ENCODE peak calls at places on chromosomes 13 and 19, in six cellular contexts. One of them, this sample, is unnamed.

GRCh38 chr13:99484405-99484981 is 16.8 kb upstream of the TM9SF2 start:
- DNase-seq in SK-N-SH: no peak
- DNase-seq in K562: no peak
- DNase-seq in HepG2: no peak
- DNase-seq in HCT116: no peak
- DNase-seq in GM12878: no peak
- DNase-seq in this sample: no peak

GRCh38 chr19:3132971-3133792 is 2.7 kb upstream of the GNA15 start:
- DNase-seq in SK-N-SH: peak
- DNase-seq in K562: peak
- DNase-seq in HepG2: no peak
- DNase-seq in HCT116: no peak
- DNase-seq in GM12878: peak
- DNase-seq in this sample: no peak

GRCh38 chr19:18322318-18322758 is 538 bp downstream of the LSM4 start:
- DNase-seq in SK-N-SH: peak
- DNase-seq in K562: peak
- DNase-seq in HepG2: peak
- DNase-seq in HCT116: no peak
- DNase-seq in GM12878: no peak
- DNase-seq in this sample: no peak

GRCh38 chr13:20363162-20363561 is 131.0 kb upstream of the GJB6 start:
- DNase-seq in SK-N-SH: no peak
- DNase-seq in K562: no peak
- DNase-seq in HepG2: no peak
- DNase-seq in HCT116: no peak
- DNase-seq in GM12878: no peak
- DNase-seq in this sample: no peak

GRCh38 chr19:32662186-32662585 is 12.8 kb downstream of the ANKRD27 start:
- DNase-seq in SK-N-SH: no peak
- DNase-seq in K562: no peak
- DNase-seq in HepG2: no peak
- DNase-seq in HCT116: no peak
- DNase-seq in GM12878: no peak
- DNase-seq in this sample: no peak

GRCh38 chr19:6687117-6687516 is 17.2 kb upstream of the TNFSF14 start:
- DNase-seq in SK-N-SH: no peak
- DNase-seq in K562: no peak
- DNase-seq in HepG2: no peak
- DNase-seq in HCT116: no peak
- DNase-seq in GM12878: no peak
- DNase-seq in this sample: no peak

GRCh38 chr19:49479975-49480628 is 6.1 kb downstream of the FLT3LG start:
- DNase-seq in SK-N-SH: no peak
- DNase-seq in K562: no peak
- DNase-seq in HepG2: no peak
- DNase-seq in HCT116: no peak
- DNase-seq in GM12878: no peak
- DNase-seq in this sample: no peak

GRCh38 chr13:109809216-109809890 is 23.0 kb upstream of the IRS2 start:
- DNase-seq in SK-N-SH: no peak
- DNase-seq in K562: no peak
- DNase-seq in HepG2: no peak
- DNase-seq in HCT116: no peak
- DNase-seq in GM12878: no peak
- DNase-seq in this sample: no peak

GRCh38 chr19:5113101-5113557 is 144.2 kb downstream of the KDM4B start:
- DNase-seq in SK-N-SH: no peak
- DNase-seq in K562: no peak
- DNase-seq in HepG2: no peak
- DNase-seq in HCT116: no peak
- DNase-seq in GM12878: no peak
- DNase-seq in this sample: no peak

GRCh38 chr19:2056810-2057192 is 5.8 kb upstream of the MKNK2 start:
- DNase-seq in SK-N-SH: no peak
- DNase-seq in K562: no peak
- DNase-seq in HepG2: no peak
- DNase-seq in HCT116: no peak
- DNase-seq in GM12878: no peak
- DNase-seq in this sample: no peak

GRCh38 chr13:109100705-109101104 is 471.3 kb downstream of the MYO16 start:
- DNase-seq in SK-N-SH: no peak
- DNase-seq in K562: no peak
- DNase-seq in HepG2: no peak
- DNase-seq in HCT116: no peak
- DNase-seq in GM12878: no peak
- DNase-seq in this sample: no peak

GRCh38 chr13:27405521-27406134 is 18.8 kb upstream of the GTF3A start:
- DNase-seq in SK-N-SH: no peak
- DNase-seq in K562: no peak
- DNase-seq in HepG2: no peak
- DNase-seq in HCT116: no peak
- DNase-seq in GM12878: no peak
- DNase-seq in this sample: no peak

GRCh38 chr13:28761586-28761985 is 42.8 kb upstream of the SLC46A3 start:
- DNase-seq in SK-N-SH: no peak
- DNase-seq in K562: no peak
- DNase-seq in HepG2: no peak
- DNase-seq in HCT116: no peak
- DNase-seq in GM12878: no peak
- DNase-seq in this sample: no peak

GRCh38 chr13:41224113-41225110 is 30.0 kb upstream of the KBTBD7 start:
- DNase-seq in SK-N-SH: no peak
- DNase-seq in K562: no peak
- DNase-seq in HepG2: no peak
- DNase-seq in HCT116: no peak
- DNase-seq in GM12878: no peak
- DNase-seq in this sample: no peak

GRCh38 chr19:43678512-43678911 is 8.5 kb upstream of the PLAUR start:
- DNase-seq in SK-N-SH: no peak
- DNase-seq in K562: no peak
- DNase-seq in HepG2: no peak
- DNase-seq in HCT116: no peak
- DNase-seq in GM12878: no peak
- DNase-seq in this sample: no peak

GRCh38 chr13:108342369-108343289 is 73.1 kb downstream of the TNFSF13B start:
- DNase-seq in SK-N-SH: peak
- DNase-seq in K562: no peak
- DNase-seq in HepG2: peak
- DNase-seq in HCT116: peak
- DNase-seq in GM12878: peak
- DNase-seq in this sample: peak

GRCh38 chr13:112328936-112329335 is 47.2 kb upstream of the SPACA7 start:
- DNase-seq in SK-N-SH: no peak
- DNase-seq in K562: no peak
- DNase-seq in HepG2: no peak
- DNase-seq in HCT116: no peak
- DNase-seq in GM12878: no peak
- DNase-seq in this sample: no peak

GRCh38 chr19:8363803-8364771 is at the start of gene ANGPTL4:
- DNase-seq in SK-N-SH: peak
- DNase-seq in K562: peak
- DNase-seq in HepG2: no peak
- DNase-seq in HCT116: peak
- DNase-seq in GM12878: no peak
- DNase-seq in this sample: no peak

GRCh38 chr13:77386880-77387606 is 60.1 kb upstream of the MYCBP2 start:
- DNase-seq in SK-N-SH: no peak
- DNase-seq in K562: no peak
- DNase-seq in HepG2: no peak
- DNase-seq in HCT116: no peak
- DNase-seq in GM12878: no peak
- DNase-seq in this sample: no peak

GRCh38 chr13:80276371-80277289 is 64.3 kb downstream of the SPRY2 start:
- DNase-seq in SK-N-SH: no peak
- DNase-seq in K562: no peak
- DNase-seq in HepG2: peak
- DNase-seq in HCT116: no peak
- DNase-seq in GM12878: no peak
- DNase-seq in this sample: no peak

GRCh38 chr13:49956131-49956530 is 20.0 kb upstream of the SPRYD7 start:
- DNase-seq in SK-N-SH: no peak
- DNase-seq in K562: no peak
- DNase-seq in HepG2: no peak
- DNase-seq in HCT116: no peak
- DNase-seq in GM12878: no peak
- DNase-seq in this sample: no peak

GRCh38 chr19:7401694-7402093 is 53.0 kb downstream of the ARHGEF18 start:
- DNase-seq in SK-N-SH: no peak
- DNase-seq in K562: no peak
- DNase-seq in HepG2: no peak
- DNase-seq in HCT116: no peak
- DNase-seq in GM12878: no peak
- DNase-seq in this sample: no peak

GRCh38 chr13:100428966-100429365 is 159.6 kb downstream of the GGACT start:
- DNase-seq in SK-N-SH: no peak
- DNase-seq in K562: no peak
- DNase-seq in HepG2: no peak
- DNase-seq in HCT116: no peak
- DNase-seq in GM12878: no peak
- DNase-seq in this sample: no peak

GRCh38 chr13:111095031-111095840 is 19.9 kb upstream of the ARHGEF7 start:
- DNase-seq in SK-N-SH: no peak
- DNase-seq in K562: no peak
- DNase-seq in HepG2: no peak
- DNase-seq in HCT116: no peak
- DNase-seq in GM12878: no peak
- DNase-seq in this sample: no peak

GRCh38 chr13:95880346-95880745 is 172.9 kb downstream of the UGGT2 start:
- DNase-seq in SK-N-SH: no peak
- DNase-seq in K562: no peak
- DNase-seq in HepG2: no peak
- DNase-seq in HCT116: no peak
- DNase-seq in GM12878: no peak
- DNase-seq in this sample: no peak

GRCh38 chr19:51637362-51637978 is 7.3 kb upstream of the SIGLEC5 start:
- DNase-seq in SK-N-SH: peak
- DNase-seq in K562: peak
- DNase-seq in HepG2: peak
- DNase-seq in HCT116: no peak
- DNase-seq in GM12878: no peak
- DNase-seq in this sample: no peak

DNA sequence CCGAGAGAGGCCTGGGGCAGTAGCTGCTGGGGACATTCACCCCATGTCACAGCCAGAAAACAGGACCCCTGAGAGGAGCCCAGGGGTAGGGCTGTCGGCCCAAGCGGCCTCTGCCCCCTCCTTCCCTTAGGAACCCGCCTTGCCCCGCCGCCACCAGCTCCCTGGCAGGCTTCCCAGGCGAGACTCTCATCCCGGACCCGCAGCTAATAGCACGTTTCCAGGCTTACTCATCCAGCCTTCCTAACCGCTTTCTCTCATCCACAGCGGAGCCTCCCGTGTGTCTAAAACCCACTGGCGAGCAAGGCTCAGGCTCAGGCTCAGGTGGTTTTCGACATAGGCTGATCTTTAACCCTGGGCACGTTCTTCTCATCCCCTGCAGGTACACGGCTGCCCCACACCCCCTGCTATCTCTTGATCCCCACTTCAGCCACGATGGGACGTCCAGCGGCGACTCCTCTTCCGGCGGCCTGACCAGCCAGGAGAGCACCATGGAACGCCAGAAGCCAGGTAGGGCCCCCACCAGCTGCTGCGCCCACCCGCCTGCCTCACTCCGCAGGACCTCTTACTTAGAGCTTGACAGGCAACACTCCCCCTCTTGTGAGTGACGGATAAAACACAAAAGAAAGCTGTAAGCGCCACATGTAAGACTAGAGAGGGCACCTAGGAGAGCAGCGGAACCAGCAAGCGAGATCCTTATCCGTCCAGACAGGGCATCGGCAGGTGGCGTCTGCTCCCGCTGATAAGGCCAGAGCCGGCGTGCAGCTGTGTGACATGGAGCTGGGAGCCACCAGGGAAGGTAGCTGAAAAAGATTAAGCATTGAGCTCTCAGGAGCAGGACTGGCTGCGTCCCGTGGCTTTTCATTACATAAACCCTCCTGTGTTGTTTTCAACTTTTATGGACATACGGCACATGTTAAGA is 71.3 kb downstream of the DPF1 start:
- DNase-seq in SK-N-SH: peak
- DNase-seq in K562: peak
- DNase-seq in HepG2: no peak
- DNase-seq in HCT116: no peak
- DNase-seq in GM12878: no peak
- DNase-seq in this sample: no peak
- TF ChIP-seq REST in SK-N-SH: no peak
- TF ChIP-seq REST in K562: no peak
- TF ChIP-seq REST in HepG2: no peak
- TF ChIP-seq REST in HCT116: no peak
- TF ChIP-seq REST in GM12878: no peak
- TF ChIP-seq REST in this sample: no peak

GRCh38 chr19:47492137-47492533 is 8.1 kb upstream of the KPTN start:
- DNase-seq in SK-N-SH: no peak
- DNase-seq in K562: no peak
- DNase-seq in HepG2: no peak
- DNase-seq in HCT116: no peak
- DNase-seq in GM12878: no peak
- DNase-seq in this sample: no peak
- TF ChIP-seq SIN3A in SK-N-SH: no peak
- TF ChIP-seq SIN3A in K562: no peak
- TF ChIP-seq SIN3A in HepG2: no peak
- TF ChIP-seq SIN3A in HCT116: no peak
- TF ChIP-seq SIN3A in GM12878: no peak
- TF ChIP-seq SIN3A in this sample: no peak

GRCh38 chr13:113551081-113552000 is 33.2 kb upstream of the TFDP1 start:
- DNase-seq in SK-N-SH: peak
- DNase-seq in K562: no peak
- DNase-seq in HepG2: no peak
- DNase-seq in HCT116: no peak
- DNase-seq in GM12878: no peak
- DNase-seq in this sample: no peak
- TF ChIP-seq CTCF in SK-N-SH: no peak
- TF ChIP-seq CTCF in K562: no peak
- TF ChIP-seq CTCF in HepG2: no peak
- TF ChIP-seq CTCF in HCT116: no peak
- TF ChIP-seq CTCF in GM12878: no peak
- TF ChIP-seq CTCF in this sample: no peak

GRCh38 chr19:16872728-16873127 is 16.1 kb upstream of the F2RL3 start:
- DNase-seq in SK-N-SH: no peak
- DNase-seq in K562: no peak
- DNase-seq in HepG2: no peak
- DNase-seq in HCT116: no peak
- DNase-seq in GM12878: no peak
- DNase-seq in this sample: no peak

GRCh38 chr19:16873603-16874002 is 15.2 kb upstream of the F2RL3 start:
- DNase-seq in SK-N-SH: no peak
- DNase-seq in K562: no peak
- DNase-seq in HepG2: no peak
- DNase-seq in HCT116: no peak
- DNase-seq in GM12878: no peak
- DNase-seq in this sample: no peak

GRCh38 chr19:16874250-16874977 is 14.4 kb upstream of the F2RL3 start:
- DNase-seq in SK-N-SH: no peak
- DNase-seq in K562: no peak
- DNase-seq in HepG2: no peak
- DNase-seq in HCT116: no peak
- DNase-seq in GM12878: no peak
- DNase-seq in this sample: no peak

GRCh38 chr19:16869331-16869972 is 19.3 kb upstream of the F2RL3 start:
- DNase-seq in SK-N-SH: no peak
- DNase-seq in K562: no peak
- DNase-seq in HepG2: no peak
- DNase-seq in HCT116: no peak
- DNase-seq in GM12878: no peak
- DNase-seq in this sample: no peak

GRCh38 chr19:16871870-16872269 is 16.9 kb upstream of the F2RL3 start:
- DNase-seq in SK-N-SH: no peak
- DNase-seq in K562: no peak
- DNase-seq in HepG2: no peak
- DNase-seq in HCT116: no peak
- DNase-seq in GM12878: no peak
- DNase-seq in this sample: no peak
- TF ChIP-seq REST in SK-N-SH: no peak
- TF ChIP-seq REST in K562: no peak
- TF ChIP-seq REST in HepG2: no peak
- TF ChIP-seq REST in HCT116: no peak
- TF ChIP-seq REST in GM12878: no peak
- TF ChIP-seq REST in this sample: no peak